ENCODE peak calls at places on chromosome 9, in six cellular contexts. S is kidney tubule cell, J is Kasumi-1, E is nucleus accumbens, U is EH, R is NCI-H1105 treated with DMSO at 0.1 percent for 48 hours. O is an unnamed sample.

GRCh38 chr9:131530930-131531832 is at the start of gene UCK1:
- DNase-seq in S (peak), J (peak), E (peak), U (peak), R (peak), O (peak)

GRCh38 chr9:5714501-5715401 is 85.8 kb downstream of the RIC1 start:
- DNase-seq in S (peak), J (no peak), E (no peak), U (peak), R (peak), O (no peak)

GRCh38 chr9:121786543-121786948 is 135.1 kb downstream of the DAB2IP start:
- DNase-seq in S (no peak), J (no peak), E (no peak), U (no peak), R (no peak), O (no peak)

GRCh38 chr9:131657031-131657377 is 82.9 kb downstream of the RAPGEF1 start:
- DNase-seq in S (no peak), J (no peak), E (no peak), U (no peak), R (no peak), O (no peak)

GRCh38 chr9:19127881-19128719 is 808 bp upstream of the PLIN2 start:
- DNase-seq in S (peak), J (no peak), E (no peak), U (peak), R (no peak), O (peak)

GRCh38 chr9:116152390-116152789 is 1.2 kb upstream of the PAPPA start:
- DNase-seq in S (peak), J (peak), E (no peak), U (no peak), R (peak), O (peak)

GRCh38 chr9:106862946-106863740 is at the start of gene ZNF462:
- DNase-seq in S (peak), J (peak), E (peak), U (peak), R (peak), O (peak)

GRCh38 chr9:121218357-121219027 is 16.8 kb upstream of the RAB14 start:
- DNase-seq in S (no peak), J (no peak), E (no peak), U (no peak), R (no peak), O (no peak)

GRCh38 chr9:37747271-37747753 is 6.3 kb upstream of the TRMT10B start:
- DNase-seq in S (peak), J (peak), E (peak), U (peak), R (peak), O (peak)

GRCh38 chr9:37801287-37801850 is 772 bp downstream of the DCAF10 start:
- DNase-seq in S (peak), J (peak), E (no peak), U (peak), R (no peak), O (no peak)

GRCh38 chr9:4027616-4028015 is 272.3 kb downstream of the GLIS3 start:
- DNase-seq in S (no peak), J (no peak), E (no peak), U (no peak), R (no peak), O (no peak)

GRCh38 chr9:108882052-108882888 is 20.2 kb downstream of the ACTL7A start:
- DNase-seq in S (no peak), J (no peak), E (no peak), U (no peak), R (no peak), O (no peak)

GRCh38 chr9:38413283-38413682 is 11.0 kb downstream of the IGFBPL1 start:
- DNase-seq in S (no peak), J (no peak), E (no peak), U (no peak), R (no peak), O (no peak)

GRCh38 chr9:136643596-136644342 is 18.9 kb upstream of the EGFL7 start:
- DNase-seq in S (no peak), J (no peak), E (no peak), U (no peak), R (no peak), O (no peak)

GRCh38 chr9:133759146-133759900 is 21.2 kb upstream of the SARDH start:
- DNase-seq in S (no peak), J (no peak), E (no peak), U (no peak), R (no peak), O (no peak)

GRCh38 chr9:93096131-93096802 is at the start of gene CARD19:
- DNase-seq in S (peak), J (no peak), E (peak), U (peak), R (peak), O (no peak)

GRCh38 chr9:122144006-122144405 is 15.6 kb downstream of the NDUFA8 start:
- DNase-seq in S (no peak), J (no peak), E (no peak), U (no peak), R (no peak), O (no peak)

GRCh38 chr9:75918154-75918553 is 27.7 kb downstream of the PCSK5 start:
- DNase-seq in S (peak), J (no peak), E (no peak), U (no peak), R (no peak), O (no peak)

GRCh38 chr9:114592356-114592755 is 4.8 kb downstream of the ATP6V1G1 start:
- DNase-seq in S (peak), J (peak), E (no peak), U (peak), R (no peak), O (no peak)

GRCh38 chr9:112489039-112489546 is 2.5 kb downstream of the KIAA1958 start:
- DNase-seq in S (no peak), J (no peak), E (no peak), U (no peak), R (no peak), O (peak)

GRCh38 chr9:119689879-119690278 is 320.6 kb upstream of the BRINP1 start:
- DNase-seq in S (no peak), J (no peak), E (no peak), U (no peak), R (no peak), O (no peak)

GRCh38 chr9:131545786-131546335 is 538 bp downstream of the PRRT1B start:
- DNase-seq in S (no peak), J (no peak), E (no peak), U (no peak), R (no peak), O (no peak)

GRCh38 chr9:106868565-106868964 is 5.6 kb downstream of the ZNF462 start:
- DNase-seq in S (no peak), J (no peak), E (no peak), U (no peak), R (no peak), O (no peak)

GRCh38 chr9:78221425-78221824 is 14.4 kb upstream of the CEP78 start:
- DNase-seq in S (no peak), J (no peak), E (no peak), U (no peak), R (no peak), O (no peak)

GRCh38 chr9:32587901-32588300 is 14.9 kb upstream of the NDUFB6 start:
- DNase-seq in S (no peak), J (no peak), E (no peak), U (no peak), R (no peak), O (no peak)

GRCh38 chr9:127975376-127976315 is 5.1 kb downstream of the EEIG1 start:
- DNase-seq in S (no peak), J (no peak), E (peak), U (peak), R (no peak), O (peak)

GRCh38 chr9:131254107-131254491 is 22.2 kb downstream of the FAM78A start:
- DNase-seq in S (no peak), J (peak), E (peak), U (no peak), R (no peak), O (peak)

GRCh38 chr9:113326230-113326629 is 13.8 kb downstream of the WDR31 start:
- DNase-seq in S (no peak), J (no peak), E (no peak), U (no peak), R (no peak), O (no peak)

GRCh38 chr9:88033303-88033702 is 59.0 kb upstream of the CDK20 start:
- DNase-seq in S (no peak), J (no peak), E (no peak), U (no peak), R (no peak), O (no peak)

GRCh38 chr9:86281577-86282076 is 711 bp downstream of the ISCA1 start:
- DNase-seq in S (no peak), J (peak), E (no peak), U (no peak), R (peak), O (no peak)

GRCh38 chr9:134619983-134620612 is 21.5 kb upstream of the COL5A1 start:
- DNase-seq in S (no peak), J (no peak), E (no peak), U (no peak), R (no peak), O (no peak)

GRCh38 chr9:126842977-126843799 is 17.3 kb upstream of the ZBTB34 start:
- DNase-seq in S (peak), J (peak), E (peak), U (no peak), R (no peak), O (peak)

GRCh38 chr9:34114436-34114835 is 12.1 kb downstream of the DCAF12 start:
- DNase-seq in S (peak), J (no peak), E (no peak), U (no peak), R (no peak), O (no peak)

GRCh38 chr9:124327488-124327887 is 69.7 kb downstream of the NEK6 start:
- DNase-seq in S (no peak), J (no peak), E (no peak), U (no peak), R (no peak), O (no peak)